ENCODE peak calls at places on chromosomes 1 and 21, in nine cellular contexts. K, P, Q, S, Z, J, D, N and Y are unnamed samples.

GRCh38 chr1:181173761-181174371 is 85.4 kb downstream of the IER5 start:
- DNase-seq in K (no peak), P (no peak), Q (no peak), S (no peak), Z (no peak), J (no peak), D (no peak), N (no peak), Y (no peak)

GRCh38 chr1:198620951-198621824 is 17.7 kb upstream of the PTPRC start:
- DNase-seq in K (no peak), P (no peak), Q (no peak), S (no peak), Z (peak; percentile 44), J (no peak), D (no peak), N (peak; percentile 97), Y (no peak)

GRCh38 chr1:62508187-62508758 is 71.4 kb downstream of the USP1 start:
- DNase-seq in K (peak; percentile 54), P (peak; percentile 33), Q (peak; percentile 61), S (peak; percentile 33), Z (peak; percentile 47), J (peak; percentile 70), D (peak; percentile 3), N (peak; percentile 42), Y (peak; percentile 53)

GRCh38 chr1:50978852-50979781 is 9.1 kb downstream of the CDKN2C start:
- DNase-seq in K (no peak), P (no peak), Q (no peak), S (peak; percentile 27), Z (peak; percentile 46), J (no peak), D (no peak), N (peak; percentile 61), Y (peak; percentile 63)

GRCh38 chr1:77056525-77056924 is 162.7 kb downstream of the PIGK start:
- DNase-seq in K (no peak), P (no peak), Q (no peak), S (no peak), Z (no peak), J (no peak), D (no peak), N (no peak), Y (peak; percentile 83)

GRCh38 chr1:183776731-183777130 is 28.2 kb upstream of the RGL1 start:
- DNase-seq in K (no peak), P (no peak), Q (no peak), S (no peak), Z (no peak), J (peak; percentile 12), D (no peak), N (no peak), Y (no peak)

GRCh38 chr1:183711691-183712401 is 58.7 kb upstream of the APOBEC4 start:
- DNase-seq in K (peak; percentile 39), P (no peak), Q (no peak), S (peak; percentile 10), Z (no peak), J (peak; percentile 79), D (no peak), N (no peak), Y (no peak)

GRCh38 chr1:12422488-12422887 is 192.7 kb downstream of the VPS13D start:
- DNase-seq in K (no peak), P (no peak), Q (peak; percentile 37), S (no peak), Z (no peak), J (no peak), D (no peak), N (peak; percentile 4), Y (no peak)

GRCh38 chr1:230682882-230683610 is 30.9 kb downstream of the AGT start:
- DNase-seq in K (no peak), P (no peak), Q (no peak), S (no peak), Z (no peak), J (peak; percentile 75), D (no peak), N (no peak), Y (peak; percentile 81)

DNA sequence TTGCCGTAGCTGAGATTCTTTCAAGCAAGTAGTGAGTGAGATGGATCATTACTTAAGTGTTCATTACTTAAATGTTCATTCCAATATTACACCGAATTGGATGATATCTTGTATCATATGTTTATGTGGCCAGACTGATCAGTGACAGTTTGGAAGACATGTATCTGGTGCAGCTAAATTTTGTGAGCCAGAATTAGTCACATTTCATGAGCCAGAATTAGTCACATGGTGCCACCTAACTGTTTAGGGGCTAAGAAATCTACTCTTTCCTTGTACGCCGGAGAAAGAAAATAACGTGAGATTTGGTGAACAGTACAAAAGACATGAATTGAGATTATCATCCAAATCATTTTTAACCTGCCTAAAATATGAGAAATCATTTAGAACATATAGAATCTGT is 355.7 kb downstream of the USP25 start:
- DNase-seq in K (no peak), P (no peak), Q (no peak), S (no peak), Z (no peak), J (peak; percentile 81), D (no peak), N (no peak), Y (peak; percentile 78)
- H3K4me2 ChIP-seq in K (no peak overlapping the region), P (no peak overlapping the region), Q (no peak overlapping the region), S (no peak overlapping the region), Z (no peak overlapping the region), J (peak overlapping the region; percentile 69), D (no peak overlapping the region), N (no peak overlapping the region), Y (peak overlapping the region; percentile 64)

DNA sequence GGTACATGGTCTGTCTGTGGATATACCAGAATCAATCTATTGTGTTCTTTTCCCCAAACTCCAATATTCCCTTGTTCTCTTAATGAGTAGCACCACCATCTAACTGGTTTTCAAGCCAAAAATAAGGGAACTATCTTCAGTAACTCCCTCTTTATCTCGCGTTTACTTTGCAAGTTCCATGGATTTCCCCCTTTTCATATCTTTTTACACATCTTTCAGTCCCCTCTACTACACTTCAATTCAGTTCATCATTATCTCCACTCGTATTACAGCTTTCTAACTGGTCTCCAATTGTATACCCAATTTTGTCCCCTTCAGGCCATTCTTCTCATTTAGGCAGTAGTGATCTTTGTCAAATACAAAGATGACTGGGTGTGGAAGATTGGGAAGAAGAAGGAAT is 4.1 kb upstream of the TMCO1 start:
- DNase-seq in K (no peak), P (no peak), Q (no peak), S (no peak), Z (no peak), J (no peak), D (no peak), N (no peak), Y (no peak)
- H3K9me2 ChIP-seq in K (no peaks in the 10 kb centered on the region), P (no peaks in the 10 kb centered on the region), Q (no peaks in the 10 kb centered on the region), S (no peaks in the 10 kb centered on the region), Z (no peaks in the 10 kb centered on the region), J (no peaks in the 10 kb centered on the region), D (no peaks in the 10 kb centered on the region), N (no peaks in the 10 kb centered on the region), Y (no peaks in the 10 kb centered on the region)

DNA sequence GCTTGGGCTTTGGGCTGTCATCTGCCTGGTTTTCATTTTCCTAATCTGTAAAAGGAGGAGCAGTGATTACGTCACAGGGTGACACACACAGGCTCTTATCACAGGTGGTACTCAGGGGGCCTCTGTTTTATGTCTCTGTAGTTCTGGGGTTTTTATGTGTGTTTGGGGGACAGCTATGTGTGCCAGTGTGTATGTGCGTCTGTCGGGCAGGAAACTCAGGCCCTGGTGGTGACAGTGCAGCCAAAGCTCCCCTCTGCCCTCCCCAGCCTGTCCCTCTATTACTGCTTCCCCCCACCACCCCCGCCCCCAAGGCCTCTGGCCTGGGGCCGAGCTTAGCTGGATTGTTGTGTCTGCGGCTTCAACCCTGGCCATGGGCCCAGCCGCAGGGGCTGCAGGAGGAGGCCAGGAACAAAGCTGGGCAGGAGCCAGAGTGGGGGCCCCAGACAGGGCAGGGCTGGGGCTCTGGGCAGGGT is 13.3 kb downstream of the MFAP2 start:
- DNase-seq in K (peak; percentile 82), P (no peak), Q (no peak), S (peak; percentile 70), Z (no peak), J (no peak), D (no peak), N (no peak), Y (no peak)
- H3K4me2 ChIP-seq in K (peak overlapping the region; percentile 60), P (no peak overlapping the region), Q (no peak overlapping the region), S (peak overlapping the region; percentile 52), Z (no peak overlapping the region), J (no peak overlapping the region), D (no peak overlapping the region), N (no peak overlapping the region), Y (no peak overlapping the region)

DNA sequence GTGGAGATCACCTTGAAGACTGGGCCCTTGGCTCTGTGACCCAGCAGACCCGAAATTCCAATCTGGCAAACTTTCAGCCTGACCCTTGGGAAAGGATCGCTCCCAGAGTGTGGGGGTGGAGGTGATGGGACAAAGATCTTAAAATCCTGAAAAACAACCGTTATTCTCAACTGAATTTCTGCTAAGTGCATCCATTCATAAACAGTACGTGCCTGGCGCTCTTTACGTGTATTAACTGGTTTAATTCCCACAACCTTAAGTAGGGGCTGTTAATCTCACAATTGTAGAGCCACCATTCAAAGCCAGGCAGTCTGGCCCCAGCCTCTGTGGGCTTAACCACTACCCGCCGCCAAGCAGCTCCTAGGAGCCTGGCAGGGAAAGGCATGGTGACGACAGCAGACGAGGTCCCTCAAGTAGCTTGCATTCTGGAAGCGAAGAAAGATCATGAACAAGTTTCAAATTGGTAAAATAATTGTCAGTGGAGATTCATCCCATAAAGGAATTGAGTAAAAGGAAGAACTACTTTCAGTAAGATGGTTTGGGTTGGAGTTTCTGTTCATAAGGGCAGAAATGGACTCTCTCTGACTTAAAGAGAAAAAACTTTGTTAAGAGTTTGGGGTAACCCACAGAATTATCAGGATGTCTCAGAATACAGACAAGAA is 11.4 kb upstream of the RGS16 start:
- DNase-seq in K (no peak), P (no peak), Q (peak; percentile 60), S (peak; percentile 38), Z (no peak), J (peak; percentile 65), D (no peak), N (peak; percentile 39), Y (no peak)
- H3K9me2 ChIP-seq in K (no peaks in the 10 kb centered on the region), P (no peaks in the 10 kb centered on the region), Q (no peaks in the 10 kb centered on the region), S (no peaks in the 10 kb centered on the region), Z (no peaks in the 10 kb centered on the region), J (no peaks in the 10 kb centered on the region), D (no peaks in the 10 kb centered on the region), N (no peaks in the 10 kb centered on the region), Y (no peaks in the 10 kb centered on the region)

GRCh38 chr21:46667191-46667734 is 31.8 kb downstream of the PRMT2 start:
- DNase-seq in K (no peak), P (no peak), Q (peak; percentile 70), S (peak; percentile 78), Z (no peak), J (peak; percentile 43), D (peak; percentile 38), N (no peak), Y (peak; percentile 20)

GRCh38 chr21:46665566-46665965 is 30.1 kb downstream of the PRMT2 start:
- DNase-seq in K (no peak), P (no peak), Q (no peak), S (no peak), Z (no peak), J (no peak), D (no peak), N (no peak), Y (no peak)

GRCh38 chr21:46667735-46668380 is 32.4 kb downstream of the PRMT2 start:
- DNase-seq in K (peak; percentile 41), P (no peak), Q (peak; percentile 69), S (peak; percentile 80), Z (no peak), J (peak; percentile 57), D (peak; percentile 35), N (no peak), Y (peak; percentile 19)

GRCh38 chr21:46664316-46664995 is 29.0 kb downstream of the PRMT2 start:
- DNase-seq in K (no peak), P (no peak), Q (no peak), S (no peak), Z (no peak), J (no peak), D (no peak), N (no peak), Y (no peak)

GRCh38 chr21:46668381-46668780 is 32.9 kb downstream of the PRMT2 start:
- DNase-seq in K (no peak), P (no peak), Q (no peak), S (no peak), Z (no peak), J (no peak), D (no peak), N (no peak), Y (no peak)
- H3K4me2 ChIP-seq in K (peak overlapping the region; percentile 95), P (peak overlapping the region; percentile 83), Q (peak overlapping the region; percentile 95), S (peak overlapping the region; percentile 85), Z (no peak overlapping the region), J (peak overlapping the region; percentile 84), D (peak overlapping the region; percentile 81), N (peak overlapping the region; percentile 10), Y (peak overlapping the region; percentile 90)